ENCODE peak calls at places on chromosomes 3 and 15, in five cellular contexts. O is GM23338; Y is OCI-LY7; K is CD8-positive, alpha-beta T cell; G is ovary. N is an unnamed sample.

GRCh38 chr15:51088585-51088984 is 6.1 kb downstream of the TNFAIP8L3 start:
- DNase-seq in O (no peak), Y (no peak), G (no peak), K (no peak), N (no peak)

GRCh38 chr15:46343527-46343926 is 708.7 kb downstream of the SQOR start:
- DNase-seq in G (no peak), O (no peak), K (no peak), Y (no peak), N (no peak)

GRCh38 chr3:141114816-141115458 is 63.8 kb downstream of the SPSB4 start:
- DNase-seq in O (peak; percentile 80), Y (peak; percentile 3), G (peak; percentile 70), K (no peak), N (no peak)

GRCh38 chr3:15977089-15977488 is 179.3 kb upstream of the ANKRD28 start:
- DNase-seq in Y (no peak), O (no peak), G (no peak), K (no peak), N (no peak)

GRCh38 chr15:39584662-39585393 is 3.9 kb downstream of the THBS1 start:
- DNase-seq in O (no peak), K (no peak), G (no peak), Y (no peak), N (no peak)

GRCh38 chr3:136957751-136958288 is at the start of gene IL20RB:
- DNase-seq in Y (no peak), K (no peak), G (no peak), O (peak; percentile 60), N (peak; percentile 50)

GRCh38 chr3:122858373-122858772 is 63.5 kb downstream of the SLC49A4 start:
- DNase-seq in K (no peak), Y (peak; percentile 19), O (peak; percentile 19), G (no peak), N (peak; percentile 1)

GRCh38 chr15:40879609-40880008 is 5.6 kb upstream of the RHOV start:
- DNase-seq in K (no peak), O (no peak), G (no peak), Y (no peak), N (no peak)

GRCh38 chr15:63860161-63860954 is 26.6 kb upstream of the HERC1 start:
- DNase-seq in G (no peak), O (no peak), K (peak; percentile 58), Y (peak; percentile 21), N (no peak)

GRCh38 chr3:5497497-5497896 is 310.0 kb downstream of the EDEM1 start:
- DNase-seq in O (no peak), K (no peak), G (no peak), Y (no peak), N (no peak)

GRCh38 chr3:66401578-66402382 is 99.0 kb downstream of the LRIG1 start:
- DNase-seq in Y (no peak), O (no peak), G (no peak), K (no peak), N (no peak)

GRCh38 chr3:27146786-27147185 is 222.4 kb downstream of the NEK10 start:
- DNase-seq in O (no peak), K (no peak), G (no peak), Y (no peak), N (no peak)

GRCh38 chr3:184229424-184230080 is at the start of gene VWA5B2:
- DNase-seq in K (peak; percentile 63), O (peak; percentile 83), G (peak; percentile 53), Y (peak; percentile 35), N (no peak)

GRCh38 chr3:55203006-55203405 is 275.1 kb upstream of the LRTM1 start:
- DNase-seq in O (no peak), Y (no peak), K (no peak), G (no peak), N (no peak)

GRCh38 chr3:78434801-78435200 is 1333.0 kb downstream of the ROBO1 start:
- DNase-seq in K (no peak), G (no peak), O (no peak), Y (no peak), N (no peak)

GRCh38 chr15:74278269-74278668 is 42.1 kb downstream of the CCDC33 start:
- DNase-seq in O (no peak), Y (no peak), G (no peak), K (no peak), N (no peak)

GRCh38 chr3:42007785-42008184 is 45.9 kb upstream of the ULK4 start:
- DNase-seq in K (no peak), Y (peak; percentile 45), G (no peak), O (no peak), N (no peak)

GRCh38 chr3:66039590-66039887 is 821 bp upstream of the MAGI1 start:
- DNase-seq in Y (no peak), K (no peak), G (peak; percentile 19), O (peak; percentile 74), N (no peak)

GRCh38 chr15:97993310-97993738 is 32.8 kb downstream of the ARRDC4 start:
- DNase-seq in G (no peak), K (no peak), O (no peak), Y (no peak), N (no peak)

GRCh38 chr3:118713502-118714207 is 321.0 kb downstream of the IGSF11 start:
- DNase-seq in Y (no peak), G (no peak), O (no peak), K (no peak), N (no peak)

GRCh38 chr15:57086857-57087427 is 168.5 kb downstream of the TCF12 start:
- DNase-seq in O (no peak), K (no peak), G (no peak), Y (no peak), N (no peak)

GRCh38 chr3:180617049-180617448 is 15.1 kb downstream of the TTC14 start:
- DNase-seq in O (no peak), Y (no peak), K (no peak), G (no peak), N (no peak)

GRCh38 chr3:156646958-156647357 is 27.4 kb upstream of the TIPARP start:
- DNase-seq in Y (no peak), O (no peak), G (no peak), K (no peak), N (no peak)

DNA sequence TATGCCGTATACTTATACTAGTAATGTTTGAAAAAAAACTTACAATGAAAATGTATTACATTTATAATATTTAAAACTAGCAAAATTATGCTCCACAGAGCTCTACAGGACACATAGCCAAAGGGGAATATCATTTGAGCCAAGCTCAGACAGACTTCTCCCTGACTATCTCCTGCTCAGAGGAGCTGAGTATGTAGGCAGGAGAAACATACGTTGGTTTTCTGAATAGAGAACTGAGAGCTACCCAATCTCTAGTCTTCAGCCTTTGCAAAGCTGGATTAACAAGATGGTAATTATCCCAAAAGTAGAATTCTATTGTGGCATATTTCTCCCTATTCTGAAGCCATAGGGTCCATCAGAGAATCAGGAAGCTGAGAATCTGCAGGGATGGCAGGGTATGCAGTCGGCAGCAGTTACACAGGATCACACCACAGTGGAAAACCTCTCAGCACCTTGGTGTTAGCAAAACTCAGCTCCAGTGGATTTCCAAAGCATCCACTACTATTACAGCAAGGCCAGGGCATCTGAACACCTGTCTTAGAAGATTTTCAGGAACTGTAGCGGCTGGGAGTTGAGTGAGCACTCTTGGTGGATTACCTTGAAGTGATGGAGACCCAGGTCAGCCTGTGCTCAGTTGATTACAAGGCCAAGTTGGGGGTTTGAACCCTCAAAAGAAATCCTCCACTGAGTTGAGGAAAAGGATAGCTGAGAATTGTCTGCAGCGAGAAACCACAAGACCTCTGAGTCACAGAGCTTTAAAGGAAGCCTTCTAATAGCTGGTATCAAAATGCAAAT is 30.1 kb downstream of the GPR15 start:
- DNase-seq in G (no peak), O (no peak), Y (no peak), K (no peak), N (no peak)
- H3K4me3 ChIP-seq in G (no peak overlapping the region), O (no peak overlapping the region), Y (peak overlapping the region; percentile 24), K (no peak overlapping the region), N (no peak overlapping the region)

DNA sequence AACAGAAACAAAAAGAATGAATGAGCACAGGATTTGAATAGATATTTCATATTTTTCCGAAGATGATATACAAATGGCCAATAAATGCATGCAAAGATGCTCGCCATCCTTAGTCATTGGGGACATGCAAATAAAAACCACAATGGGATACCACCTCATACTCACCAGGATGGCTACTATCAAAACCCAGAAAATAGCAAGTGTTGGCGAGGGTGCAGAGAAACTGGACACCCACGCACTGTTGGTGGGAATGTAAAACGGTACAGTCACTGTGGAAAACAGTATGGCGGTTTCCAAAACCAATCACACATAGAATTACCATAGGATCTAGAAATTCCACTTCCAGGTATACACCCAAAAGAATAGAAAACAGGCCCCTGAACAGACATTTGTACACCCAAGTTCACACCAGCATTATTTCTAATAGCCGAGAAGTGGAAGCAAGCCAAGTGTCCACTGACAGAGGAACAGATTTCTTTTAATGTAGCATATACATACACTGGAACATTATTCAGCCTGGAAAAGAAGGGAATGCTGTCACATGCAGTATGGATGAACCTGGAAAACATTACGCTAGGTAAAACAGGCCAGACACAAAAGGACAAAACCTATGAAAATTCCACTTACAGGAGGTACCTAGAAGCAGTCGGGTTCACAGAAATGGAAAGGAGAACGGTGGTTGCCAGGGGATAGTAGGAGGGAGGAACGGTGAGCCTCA is 3.6 kb downstream of the RNF168 start:
- DNase-seq in K (no peak), O (peak; percentile 12), G (no peak), Y (no peak), N (no peak)
- H3K4me3 ChIP-seq in K (peak overlapping the region; percentile 35), O (peak overlapping the region; percentile 100), G (peak overlapping the region; percentile 97), Y (peak overlapping the region; percentile 80), N (peak overlapping the region; percentile 97)

DNA sequence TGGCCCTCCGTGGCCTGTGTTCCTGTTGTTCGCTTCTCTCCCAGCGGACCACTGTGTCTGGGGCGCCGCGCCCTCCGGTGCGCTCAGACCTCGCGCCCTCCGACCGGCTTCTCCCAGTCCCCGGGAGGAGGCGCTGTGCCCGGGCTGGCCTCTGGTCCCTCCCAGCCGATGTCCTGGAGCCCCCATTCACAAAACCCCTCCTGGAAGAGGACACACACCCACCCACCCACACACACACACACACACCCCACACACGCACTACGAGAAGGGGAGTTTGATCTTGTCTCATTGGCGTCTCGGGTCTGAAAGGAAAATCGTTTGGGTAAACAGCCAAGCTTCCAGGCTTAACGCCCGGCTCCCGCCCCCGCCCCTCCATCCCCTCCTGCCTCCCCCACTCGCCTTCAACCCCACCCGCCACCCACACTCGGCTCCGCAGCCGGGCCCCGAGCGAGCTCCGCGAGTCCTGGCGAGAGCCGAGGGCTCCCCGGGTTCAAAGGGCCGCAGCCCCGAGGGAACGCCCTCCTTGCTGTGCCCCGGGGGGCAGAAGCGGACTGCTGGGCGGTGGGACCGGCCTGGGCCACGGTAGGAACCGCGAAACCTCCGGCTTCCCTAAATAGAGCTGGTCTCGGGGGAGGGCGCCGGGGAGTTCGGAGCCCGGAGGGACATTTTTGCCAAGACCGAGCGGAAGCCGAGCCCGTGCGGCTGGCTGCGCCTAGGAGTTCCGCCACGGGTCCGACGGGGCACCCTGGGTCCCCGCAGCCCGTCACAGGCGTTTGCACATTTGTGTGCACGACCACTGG is 23.6 kb downstream of the NR2F2 start:
- DNase-seq in O (peak; percentile 80), K (no peak), G (peak; percentile 84), Y (no peak), N (no peak)
- H3K4me3 ChIP-seq in O (peak overlapping the region; percentile 49), K (no peak overlapping the region), G (peak overlapping the region; percentile 68), Y (no peak overlapping the region), N (peak overlapping the region; percentile 60)

GRCh38 chr3:149643482-149643798 is 14.4 kb downstream of the WWTR1 start:
- DNase-seq in O (no peak), K (no peak), Y (no peak), G (no peak), N (no peak)

GRCh38 chr3:149635396-149635795 is 22.4 kb downstream of the WWTR1 start:
- DNase-seq in G (no peak), Y (no peak), K (no peak), O (no peak), N (no peak)

GRCh38 chr3:149641011-149641728 is 16.7 kb downstream of the WWTR1 start:
- DNase-seq in G (no peak), O (no peak), Y (no peak), K (no peak), N (no peak)

GRCh38 chr3:149638401-149639092 is 19.3 kb downstream of the WWTR1 start:
- DNase-seq in O (no peak), Y (no peak), G (no peak), K (no peak), N (peak; percentile 53)

GRCh38 chr3:149639093-149639486 is 18.7 kb downstream of the WWTR1 start:
- DNase-seq in K (no peak), Y (no peak), G (no peak), O (no peak), N (no peak)
- H3K4me3 ChIP-seq in K (no peak overlapping the region), Y (no peak overlapping the region), G (no peak overlapping the region), O (no peak overlapping the region), N (peak overlapping the region; percentile 37)

N was measured in skeletal muscle cell.